ENCODE peak calls at places on chromosomes 6 and 20, in six cellular contexts. One of them, this sample, is unnamed. For H3K4me1, the result is how much of the 10 kb centered on the place peaks cover.

GRCh38 chr6:73866305-73866704 is 170.3 kb downstream of the CD109 start:
- DNase-seq in small intestine: no peak
- DNase-seq in IMR-90: no peak
- DNase-seq in ovary: no peak
- DNase-seq in psoas muscle: no peak
- DNase-seq in body of pancreas: no peak
- DNase-seq in this sample: no peak

GRCh38 chr6:144220031-144220790 is 64.9 kb upstream of the UTRN start:
- DNase-seq in body of pancreas: no peak
- DNase-seq in ovary: no peak
- DNase-seq in small intestine: no peak
- DNase-seq in IMR-90: no peak
- DNase-seq in psoas muscle: no peak
- DNase-seq in this sample: no peak

GRCh38 chr20:45910670-45911485 is 1.1 kb downstream of the PLTP start:
- DNase-seq in psoas muscle: peak
- DNase-seq in ovary: peak
- DNase-seq in IMR-90: peak
- DNase-seq in body of pancreas: peak
- DNase-seq in small intestine: peak
- DNase-seq in this sample: peak

GRCh38 chr6:14811760-14812428 is 434.0 kb upstream of the JARID2 start:
- DNase-seq in body of pancreas: no peak
- DNase-seq in psoas muscle: no peak
- DNase-seq in IMR-90: peak
- DNase-seq in small intestine: no peak
- DNase-seq in ovary: no peak
- DNase-seq in this sample: no peak

GRCh38 chr20:13819885-13820645 is 35.2 kb downstream of the NDUFAF5 start:
- DNase-seq in ovary: peak
- DNase-seq in body of pancreas: peak
- DNase-seq in IMR-90: peak
- DNase-seq in small intestine: peak
- DNase-seq in psoas muscle: peak
- DNase-seq in this sample: peak

GRCh38 chr6:149136913-149137286 is 180.6 kb upstream of the TAB2 start:
- DNase-seq in IMR-90: no peak
- DNase-seq in ovary: no peak
- DNase-seq in small intestine: no peak
- DNase-seq in psoas muscle: no peak
- DNase-seq in body of pancreas: no peak
- DNase-seq in this sample: no peak

GRCh38 chr6:144951730-144952437 is 666.7 kb downstream of the UTRN start:
- DNase-seq in psoas muscle: no peak
- DNase-seq in IMR-90: no peak
- DNase-seq in ovary: no peak
- DNase-seq in small intestine: no peak
- DNase-seq in body of pancreas: no peak
- DNase-seq in this sample: no peak

GRCh38 chr6:20577280-20577679 is 43.0 kb downstream of the CDKAL1 start:
- DNase-seq in ovary: no peak
- DNase-seq in small intestine: no peak
- DNase-seq in body of pancreas: no peak
- DNase-seq in IMR-90: no peak
- DNase-seq in psoas muscle: no peak
- DNase-seq in this sample: no peak

GRCh38 chr6:130676077-130676772 is 151.0 kb upstream of the SMLR1 start:
- DNase-seq in small intestine: no peak
- DNase-seq in IMR-90: no peak
- DNase-seq in ovary: peak
- DNase-seq in body of pancreas: peak
- DNase-seq in psoas muscle: no peak
- DNase-seq in this sample: no peak

GRCh38 chr6:40247516-40248115 is 313.4 kb upstream of the MOCS1 start:
- DNase-seq in ovary: no peak
- DNase-seq in psoas muscle: no peak
- DNase-seq in IMR-90: no peak
- DNase-seq in small intestine: no peak
- DNase-seq in body of pancreas: no peak
- DNase-seq in this sample: no peak

GRCh38 chr6:106473807-106474206 is 113.3 kb downstream of the CRYBG1 start:
- DNase-seq in ovary: no peak
- DNase-seq in psoas muscle: no peak
- DNase-seq in small intestine: no peak
- DNase-seq in body of pancreas: no peak
- DNase-seq in IMR-90: peak
- DNase-seq in this sample: no peak

GRCh38 chr20:25984933-25985332 is 288.3 kb upstream of the ZNF337 start:
- DNase-seq in IMR-90: peak
- DNase-seq in small intestine: peak
- DNase-seq in body of pancreas: peak
- DNase-seq in ovary: peak
- DNase-seq in psoas muscle: peak
- DNase-seq in this sample: peak

GRCh38 chr6:169851641-169852503 is 100.5 kb downstream of the ERMARD start:
- DNase-seq in small intestine: no peak
- DNase-seq in ovary: no peak
- DNase-seq in psoas muscle: no peak
- DNase-seq in IMR-90: no peak
- DNase-seq in body of pancreas: no peak
- DNase-seq in this sample: no peak

GRCh38 chr6:154302111-154302752 is 54.4 kb downstream of the IPCEF1 start:
- DNase-seq in psoas muscle: no peak
- DNase-seq in IMR-90: peak
- DNase-seq in small intestine: peak
- DNase-seq in body of pancreas: no peak
- DNase-seq in ovary: no peak
- DNase-seq in this sample: no peak

GRCh38 chr20:47262365-47263013 is 94.0 kb downstream of the ZMYND8 start:
- DNase-seq in body of pancreas: no peak
- DNase-seq in psoas muscle: peak
- DNase-seq in IMR-90: no peak
- DNase-seq in ovary: no peak
- DNase-seq in small intestine: no peak
- DNase-seq in this sample: no peak

GRCh38 chr6:37021356-37022129 is 16.1 kb downstream of the FGD2 start:
- DNase-seq in small intestine: peak
- DNase-seq in ovary: no peak
- DNase-seq in body of pancreas: no peak
- DNase-seq in psoas muscle: no peak
- DNase-seq in IMR-90: peak
- DNase-seq in this sample: no peak

GRCh38 chr6:91812596-91813274 is 1225.9 kb upstream of the MAP3K7 start:
- DNase-seq in small intestine: peak
- DNase-seq in ovary: no peak
- DNase-seq in IMR-90: peak
- DNase-seq in body of pancreas: no peak
- DNase-seq in psoas muscle: no peak
- DNase-seq in this sample: no peak

GRCh38 chr20:57667385-57667784 is 42.4 kb downstream of the PMEPA1 start:
- DNase-seq in ovary: no peak
- DNase-seq in IMR-90: no peak
- DNase-seq in psoas muscle: peak
- DNase-seq in small intestine: no peak
- DNase-seq in body of pancreas: no peak
- DNase-seq in this sample: peak

GRCh38 chr20:8326196-8326595 is 194.1 kb downstream of the PLCB1 start:
- DNase-seq in body of pancreas: peak
- DNase-seq in ovary: no peak
- DNase-seq in IMR-90: no peak
- DNase-seq in psoas muscle: no peak
- DNase-seq in small intestine: no peak
- DNase-seq in this sample: no peak

GRCh38 chr6:89311853-89312531 is 3.1 kb downstream of the GABRR2 start:
- DNase-seq in psoas muscle: peak
- DNase-seq in body of pancreas: peak
- DNase-seq in IMR-90: peak
- DNase-seq in ovary: peak
- DNase-seq in small intestine: peak
- DNase-seq in this sample: peak

GRCh38 chr20:25521382-25521781 is 63.9 kb downstream of the NINL start:
- DNase-seq in IMR-90: no peak
- DNase-seq in psoas muscle: no peak
- DNase-seq in body of pancreas: no peak
- DNase-seq in ovary: no peak
- DNase-seq in small intestine: no peak
- DNase-seq in this sample: no peak

GRCh38 chr6:36127462-36128016 is 2.8 kb upstream of the MAPK13 start:
- DNase-seq in psoas muscle: peak
- DNase-seq in small intestine: no peak
- DNase-seq in ovary: no peak
- DNase-seq in body of pancreas: peak
- DNase-seq in IMR-90: peak
- DNase-seq in this sample: peak

GRCh38 chr20:33685328-33686007 is 717 bp downstream of the E2F1 start:
- DNase-seq in body of pancreas: no peak
- DNase-seq in IMR-90: no peak
- DNase-seq in small intestine: peak
- DNase-seq in ovary: peak
- DNase-seq in psoas muscle: no peak
- DNase-seq in this sample: no peak

GRCh38 chr20:32823737-32824588 is 4.2 kb downstream of the MAPRE1 start:
- DNase-seq in IMR-90: peak
- DNase-seq in psoas muscle: no peak
- DNase-seq in body of pancreas: no peak
- DNase-seq in small intestine: no peak
- DNase-seq in ovary: no peak
- DNase-seq in this sample: no peak

GRCh38 chr6:26198626-26199056 is 111.4 kb downstream of the HFE start:
- DNase-seq in psoas muscle: no peak
- DNase-seq in ovary: no peak
- DNase-seq in IMR-90: peak
- DNase-seq in body of pancreas: no peak
- DNase-seq in small intestine: no peak
- DNase-seq in this sample: no peak

GRCh38 chr20:36015806-36016401 is 47.5 kb downstream of the CNBD2 start:
- DNase-seq in psoas muscle: no peak
- DNase-seq in small intestine: no peak
- DNase-seq in IMR-90: no peak
- DNase-seq in ovary: no peak
- DNase-seq in body of pancreas: no peak
- DNase-seq in this sample: no peak
- H3K4me1 ChIP-seq in psoas muscle: under half
- H3K4me1 ChIP-seq in small intestine: under half
- H3K4me1 ChIP-seq in IMR-90: under half
- H3K4me1 ChIP-seq in ovary: under half
- H3K4me1 ChIP-seq in body of pancreas: under half
- H3K4me1 ChIP-seq in this sample: under half

GRCh38 chr6:158706369-158706982 is 56.6 kb downstream of the SYTL3 start:
- DNase-seq in body of pancreas: peak
- DNase-seq in small intestine: peak
- DNase-seq in IMR-90: peak
- DNase-seq in ovary: peak
- DNase-seq in psoas muscle: peak
- DNase-seq in this sample: peak
- H3K27ac ChIP-seq in body of pancreas: peak
- H3K27ac ChIP-seq in small intestine: peak
- H3K27ac ChIP-seq in IMR-90: peak
- H3K27ac ChIP-seq in ovary: no peak
- H3K27ac ChIP-seq in psoas muscle: no peak
- H3K27ac ChIP-seq in this sample: peak

GRCh38 chr6:142026471-142026870 is 106.3 kb upstream of the GJE1 start:
- DNase-seq in IMR-90: no peak
- DNase-seq in body of pancreas: no peak
- DNase-seq in small intestine: no peak
- DNase-seq in psoas muscle: no peak
- DNase-seq in ovary: no peak
- DNase-seq in this sample: no peak

GRCh38 chr6:142028527-142028926 is 104.2 kb upstream of the GJE1 start:
- DNase-seq in small intestine: no peak
- DNase-seq in IMR-90: no peak
- DNase-seq in psoas muscle: no peak
- DNase-seq in ovary: no peak
- DNase-seq in body of pancreas: no peak
- DNase-seq in this sample: no peak

GRCh38 chr6:142027074-142027473 is 105.7 kb upstream of the GJE1 start:
- DNase-seq in small intestine: no peak
- DNase-seq in ovary: no peak
- DNase-seq in body of pancreas: no peak
- DNase-seq in IMR-90: no peak
- DNase-seq in psoas muscle: no peak
- DNase-seq in this sample: no peak

GRCh38 chr6:142035890-142036289 is 96.8 kb upstream of the GJE1 start:
- DNase-seq in small intestine: no peak
- DNase-seq in IMR-90: no peak
- DNase-seq in body of pancreas: no peak
- DNase-seq in psoas muscle: no peak
- DNase-seq in ovary: no peak
- DNase-seq in this sample: no peak

GRCh38 chr6:142030115-142030619 is 102.6 kb upstream of the GJE1 start:
- DNase-seq in IMR-90: peak
- DNase-seq in psoas muscle: no peak
- DNase-seq in small intestine: no peak
- DNase-seq in ovary: no peak
- DNase-seq in body of pancreas: no peak
- DNase-seq in this sample: no peak
- H3K4me3 ChIP-seq in IMR-90: peak
- H3K4me3 ChIP-seq in psoas muscle: no peak
- H3K4me3 ChIP-seq in small intestine: no peak
- H3K4me3 ChIP-seq in ovary: no peak
- H3K4me3 ChIP-seq in body of pancreas: no peak
- H3K4me3 ChIP-seq in this sample: no peak

GRCh38 chr20:51733070-51733469 is 35.1 kb downstream of the ATP9A start:
- DNase-seq in small intestine: peak
- DNase-seq in IMR-90: no peak
- DNase-seq in psoas muscle: no peak
- DNase-seq in body of pancreas: no peak
- DNase-seq in ovary: no peak
- DNase-seq in this sample: no peak
- H3K4me1 ChIP-seq in small intestine: under half
- H3K4me1 ChIP-seq in IMR-90: under half
- H3K4me1 ChIP-seq in psoas muscle: under half
- H3K4me1 ChIP-seq in body of pancreas: under half
- H3K4me1 ChIP-seq in ovary: under half
- H3K4me1 ChIP-seq in this sample: under half

DNA sequence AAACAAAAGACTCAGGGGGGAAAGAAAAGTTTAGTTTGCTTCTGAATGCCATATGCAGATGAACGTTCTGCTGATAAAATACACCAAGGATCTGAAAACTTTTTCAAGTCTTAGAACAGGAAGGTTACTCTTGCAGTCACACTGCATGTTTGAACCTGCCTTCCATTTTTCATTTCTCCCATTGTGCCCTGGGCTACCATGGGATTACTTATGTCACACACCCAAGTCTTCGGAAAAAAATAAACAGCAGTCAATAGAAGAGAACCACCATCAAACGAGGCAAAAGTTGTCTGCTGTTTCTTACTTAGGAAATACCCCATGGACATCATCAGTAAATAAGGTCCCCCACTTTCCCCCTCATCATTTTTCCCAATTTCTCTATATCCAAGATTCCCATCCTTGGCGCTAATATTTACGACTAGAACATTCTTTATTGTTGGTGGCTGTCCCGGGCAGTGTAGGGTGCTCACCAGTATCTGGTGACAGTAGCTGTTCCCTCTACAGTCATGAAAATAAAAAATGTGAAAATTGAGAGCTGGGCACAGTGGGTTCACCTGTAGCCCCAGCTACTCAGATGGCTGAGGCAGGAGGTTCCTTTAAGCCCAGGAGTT is 202.5 kb downstream of the BCAS1 start:
- DNase-seq in ovary: no peak
- DNase-seq in small intestine: no peak
- DNase-seq in psoas muscle: no peak
- DNase-seq in IMR-90: no peak
- DNase-seq in body of pancreas: no peak
- DNase-seq in this sample: no peak
- H3K27ac ChIP-seq in ovary: no peak
- H3K27ac ChIP-seq in small intestine: peak
- H3K27ac ChIP-seq in psoas muscle: no peak
- H3K27ac ChIP-seq in IMR-90: no peak
- H3K27ac ChIP-seq in body of pancreas: peak
- H3K27ac ChIP-seq in this sample: peak